ENCODE peak calls at places on chromosomes 13 and 19, in five cellular contexts. P, Y, Z, V and E are unnamed samples.

GRCh38 chr19:2432131-2432848 is 4.9 kb upstream of the TIMM13 start:
- DNase-seq in P (no peak), Y (no peak), Z (no peak), V (no peak), E (no peak)

GRCh38 chr19:9914001-9914314 is 22.4 kb downstream of the OLFM2 start:
- DNase-seq in P (peak), Y (no peak), Z (no peak), V (no peak), E (no peak)

GRCh38 chr19:35226748-35227147 is 1.8 kb downstream of the FAM187B start:
- DNase-seq in P (no peak), Y (no peak), Z (peak), V (no peak), E (no peak)

GRCh38 chr19:57111329-57111644 is 8.5 kb upstream of the USP29 start:
- DNase-seq in P (no peak), Y (no peak), Z (no peak), V (no peak), E (no peak)

GRCh38 chr13:26254583-26255102 is 714 bp downstream of the CDK8 start:
- DNase-seq in P (peak), Y (peak), Z (peak), V (peak), E (peak)

GRCh38 chr19:45676851-45677263 is 8.8 kb downstream of the GIPR start:
- DNase-seq in P (no peak), Y (no peak), Z (peak), V (no peak), E (peak)

GRCh38 chr13:46179576-46180368 is 2.2 kb downstream of the LCP1 start:
- DNase-seq in P (no peak), Y (no peak), Z (peak), V (peak), E (peak)

GRCh38 chr19:28560786-28561185 is 652.2 kb downstream of the UQCRFS1 start:
- DNase-seq in P (no peak), Y (no peak), Z (no peak), V (no peak), E (no peak)

GRCh38 chr19:36081385-36081784 is 26.7 kb downstream of the WDR62 start:
- DNase-seq in P (no peak), Y (peak), Z (no peak), V (no peak), E (no peak)

GRCh38 chr13:98822238-98822606 is 69.8 kb upstream of the SLC15A1 start:
- DNase-seq in P (no peak), Y (peak), Z (no peak), V (no peak), E (no peak)

GRCh38 chr13:57631607-57632275 is at the start of gene PCDH17:
- DNase-seq in P (no peak), Y (peak), Z (no peak), V (no peak), E (no peak)

GRCh38 chr13:57630661-57631606 is 610 bp upstream of the PCDH17 start:
- DNase-seq in P (peak), Y (no peak), Z (no peak), V (no peak), E (no peak)

GRCh38 chr13:57633141-57633949 is 1.8 kb downstream of the PCDH17 start:
- DNase-seq in P (no peak), Y (no peak), Z (no peak), V (no peak), E (no peak)

GRCh38 chr13:57633950-57634828 is 2.6 kb downstream of the PCDH17 start:
- DNase-seq in P (no peak), Y (no peak), Z (no peak), V (no peak), E (no peak)

DNA sequence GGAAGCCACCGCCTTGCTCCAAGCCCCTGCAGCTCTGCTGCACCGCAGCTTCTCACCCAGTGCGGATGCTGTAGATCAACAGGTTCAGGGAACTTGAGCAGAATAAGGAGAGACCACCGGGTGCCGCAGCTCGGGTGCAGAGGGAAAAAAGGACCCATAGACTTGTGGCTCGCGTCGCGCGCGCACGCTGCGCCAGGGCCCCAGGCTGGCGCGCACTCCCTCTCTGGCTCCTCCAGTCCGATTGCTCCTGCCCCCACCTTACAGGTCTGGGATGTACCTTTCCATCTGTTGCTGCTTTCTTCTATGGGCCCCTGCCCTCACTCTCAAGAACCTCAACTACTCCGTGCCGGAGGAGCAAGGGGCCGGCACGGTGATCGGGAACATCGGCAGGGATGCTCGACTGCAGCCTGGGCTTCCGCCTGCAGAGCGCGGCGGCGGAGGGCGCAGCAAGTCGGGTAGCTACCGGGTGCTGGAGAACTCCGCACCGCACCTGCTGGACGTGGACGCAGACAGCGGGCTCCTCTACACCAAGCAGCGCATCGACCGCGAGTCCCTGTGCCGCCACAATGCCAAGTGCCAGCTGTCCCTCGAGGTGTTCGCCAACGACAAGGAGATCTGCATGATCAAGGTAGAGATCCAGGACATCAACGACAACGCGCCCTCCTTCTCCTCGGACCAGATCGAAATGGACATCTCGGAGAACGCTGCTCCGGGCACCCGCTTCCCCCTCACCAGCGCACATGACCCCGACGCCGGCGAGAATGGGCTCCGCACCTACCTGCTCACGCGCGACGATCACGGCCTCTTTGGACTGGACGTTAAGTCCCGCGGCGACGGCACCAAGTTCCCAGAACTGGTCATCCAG is 964 bp downstream of the PCDH17 start:
- DNase-seq in P (no peak), Y (no peak), Z (no peak), V (no peak), E (no peak)
- H3K4me3 ChIP-seq in P (peak), Y (peak), Z (peak), V (no peak), E (no peak)

GRCh38 chr19:43576479-43576878 is 878 bp downstream of the PINLYP start:
- DNase-seq in P (no peak), Y (no peak), Z (no peak), V (no peak), E (no peak)

GRCh38 chr19:43575156-43575950 is at the start of the genes PINLYP and XRCC1:
- DNase-seq in P (peak), Y (peak), Z (peak), V (peak), E (peak)

GRCh38 chr19:43574424-43575155 is 737 bp downstream of the XRCC1 start:
- DNase-seq in P (no peak), Y (no peak), Z (no peak), V (no peak), E (no peak)

GRCh38 chr19:43578787-43579186 is 3.2 kb downstream of the PINLYP start:
- DNase-seq in P (no peak), Y (no peak), Z (no peak), V (no peak), E (no peak)

GRCh38 chr19:43575955-43576451 is 402 bp downstream of the PINLYP start:
- DNase-seq in P (no peak), Y (no peak), Z (no peak), V (no peak), E (no peak)
- H3K4me3 ChIP-seq in P (no peak), Y (peak), Z (peak), V (peak), E (peak)

GRCh38 chr13:39602277-39602613 is 748 bp downstream of the LHFPL6 start:
- DNase-seq in P (no peak), Y (no peak), Z (no peak), V (no peak), E (peak)

GRCh38 chr13:39602614-39603366 is at the start of gene LHFPL6:
- DNase-seq in P (peak), Y (peak), Z (peak), V (no peak), E (peak)

GRCh38 chr13:39599842-39600241 is 3.2 kb downstream of the LHFPL6 start:
- DNase-seq in P (no peak), Y (peak), Z (no peak), V (no peak), E (no peak)

GRCh38 chr13:39601636-39602035 is 1.4 kb downstream of the LHFPL6 start:
- DNase-seq in P (no peak), Y (no peak), Z (no peak), V (no peak), E (no peak)

GRCh38 chr13:39600766-39601165 is 2.2 kb downstream of the LHFPL6 start:
- DNase-seq in P (no peak), Y (no peak), Z (no peak), V (no peak), E (peak)
- H3K4me3 ChIP-seq in P (no peak), Y (peak), Z (no peak), V (no peak), E (peak)

DNA sequence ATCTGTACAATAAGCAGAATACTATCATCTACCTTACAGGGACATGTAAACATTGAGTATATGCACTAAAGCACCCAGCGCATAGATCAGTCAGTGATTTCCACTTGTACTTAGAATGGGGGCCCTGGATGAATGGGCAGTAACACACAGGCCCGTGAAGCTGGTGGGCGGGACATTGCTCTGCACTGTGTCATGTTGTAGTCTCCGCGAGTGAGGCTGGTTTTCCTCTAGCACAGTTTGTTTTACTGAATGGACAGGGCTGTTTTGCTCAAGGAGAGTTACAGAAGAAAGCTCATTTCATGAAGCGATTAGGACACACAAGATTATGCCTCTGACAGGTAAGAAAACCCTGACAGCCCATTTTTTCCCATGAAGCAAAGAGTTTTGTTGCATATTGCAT is 86.4 kb upstream of the SOX21 start:
- DNase-seq in P (no peak), Y (no peak), Z (no peak), V (no peak), E (no peak)
- H3K4me3 ChIP-seq in P (no peak), Y (no peak), Z (no peak), V (no peak), E (no peak)

DNA sequence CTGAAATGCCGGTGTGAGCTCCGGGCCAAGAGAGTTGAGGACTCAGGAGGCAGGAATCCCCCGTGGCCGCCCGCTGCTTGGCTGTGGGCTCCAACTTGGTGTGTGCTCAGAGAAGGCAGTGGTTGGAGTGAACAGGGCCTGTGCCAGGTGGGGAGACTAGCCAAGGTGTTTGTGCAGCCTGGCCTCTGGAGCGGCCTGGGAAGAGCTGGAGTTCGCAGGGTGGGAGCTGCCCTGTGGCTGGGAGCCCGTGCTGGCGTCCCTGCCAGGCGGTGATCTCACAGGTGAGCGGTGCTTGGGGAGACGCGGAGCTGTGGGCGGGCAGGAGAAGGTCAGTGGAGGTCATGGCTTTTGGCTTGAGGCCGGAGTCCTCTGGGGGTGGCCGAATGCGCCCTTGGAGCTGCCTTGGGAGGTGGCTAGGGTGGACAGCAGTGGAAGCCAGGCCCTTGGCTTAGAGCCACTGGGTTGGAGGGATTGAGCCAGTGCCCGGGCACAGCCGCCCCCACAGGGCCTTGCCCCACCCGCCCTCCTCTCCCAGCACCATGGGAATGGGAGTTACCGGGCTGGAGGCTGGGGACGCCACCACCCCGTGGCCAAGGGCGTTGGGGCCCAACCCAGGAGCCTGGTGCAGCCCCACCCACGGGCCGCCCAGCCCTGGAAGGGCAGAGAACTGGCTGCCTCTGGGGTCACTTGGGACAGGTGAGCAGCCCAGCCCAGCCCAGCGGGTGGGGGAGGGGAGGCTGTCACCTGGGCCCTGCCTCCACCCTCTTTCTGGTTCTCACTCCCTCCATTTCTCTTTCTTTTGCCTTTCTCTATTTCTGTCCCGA is 7.1 kb upstream of the CIRBP start:
- DNase-seq in P (peak), Y (peak), Z (no peak), V (no peak), E (no peak)
- H3K4me3 ChIP-seq in P (peak), Y (peak), Z (peak), V (peak), E (peak)

GRCh38 chr19:17092696-17093095 is 17.1 kb downstream of the MYO9B start:
- DNase-seq in P (no peak), Y (no peak), Z (no peak), V (no peak), E (no peak)

GRCh38 chr19:17101686-17102628 is 26.4 kb downstream of the MYO9B start:
- DNase-seq in P (no peak), Y (no peak), Z (no peak), V (no peak), E (no peak)

GRCh38 chr19:17098326-17098725 is 22.7 kb downstream of the MYO9B start:
- DNase-seq in P (no peak), Y (no peak), Z (no peak), V (no peak), E (no peak)

GRCh38 chr19:17095141-17095919 is 19.8 kb downstream of the MYO9B start:
- DNase-seq in P (no peak), Y (peak), Z (no peak), V (no peak), E (no peak)

DNA sequence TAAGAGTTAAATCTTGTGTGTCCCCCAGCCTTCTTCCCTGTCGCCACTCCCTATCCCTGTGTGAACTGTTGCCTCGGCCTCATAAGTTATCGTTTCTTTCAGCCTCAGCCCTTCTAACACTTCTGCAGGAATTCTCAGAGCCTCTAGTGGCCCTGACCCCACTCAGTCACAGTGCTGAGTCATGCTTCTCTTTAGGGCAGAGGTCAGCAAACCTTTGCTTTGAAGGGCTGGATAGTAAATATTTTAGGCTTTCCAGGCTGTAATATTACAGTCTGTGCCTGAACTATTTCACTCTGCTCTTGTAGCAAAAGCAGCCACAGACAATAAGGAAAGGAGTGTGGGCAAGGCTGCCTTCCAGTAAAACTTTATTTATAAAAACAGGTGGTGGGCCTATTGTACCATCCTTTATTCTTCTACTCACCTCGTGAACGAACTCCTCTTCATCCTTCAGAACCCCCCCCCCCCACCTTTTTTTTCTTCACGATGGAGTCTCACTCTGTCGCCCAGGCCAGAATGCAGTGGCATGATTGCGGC is 22.1 kb downstream of the MYO9B start:
- DNase-seq in P (peak), Y (peak), Z (no peak), V (no peak), E (no peak)
- H3K4me3 ChIP-seq in P (peak), Y (no peak), Z (no peak), V (no peak), E (no peak)

GRCh38 chr19:644789-645188 is 5.1 kb downstream of the FGF22 start:
- DNase-seq in P (no peak), Y (no peak), Z (no peak), V (no peak), E (no peak)

GRCh38 chr19:641702-642101 is 2.0 kb downstream of the FGF22 start:
- DNase-seq in P (no peak), Y (no peak), Z (no peak), V (no peak), E (no peak)

GRCh38 chr19:642755-643727 is 3.4 kb downstream of the FGF22 start:
- DNase-seq in P (no peak), Y (no peak), Z (no peak), V (no peak), E (no peak)

GRCh38 chr19:644363-644762 is 4.7 kb downstream of the FGF22 start:
- DNase-seq in P (no peak), Y (no peak), Z (no peak), V (no peak), E (no peak)

GRCh38 chr19:643736-644135 is 4.1 kb downstream of the FGF22 start:
- DNase-seq in P (no peak), Y (no peak), Z (no peak), V (no peak), E (no peak)
- H3K4me3 ChIP-seq in P (no peak), Y (no peak), Z (no peak), V (no peak), E (no peak)

GRCh38 chr13:30305456-30305855 is 1.9 kb downstream of the KATNAL1 start:
- DNase-seq in P (no peak), Y (no peak), Z (no peak), V (no peak), E (peak)
- H3K4me3 ChIP-seq in P (peak), Y (peak), Z (no peak), V (no peak), E (peak)

GRCh38 chr19:54465367-54466109 is 2.0 kb upstream of the LENG9 start:
- DNase-seq in P (no peak), Y (no peak), Z (no peak), V (no peak), E (no peak)

GRCh38 chr19:54464624-54465266 is 1.2 kb upstream of the LENG9 start:
- DNase-seq in P (peak), Y (peak), Z (peak), V (peak), E (peak)

GRCh38 chr19:54463531-54464043 is at the start of gene LENG9:
- DNase-seq in P (peak), Y (peak), Z (peak), V (peak), E (peak)

GRCh38 chr19:54462713-54463530 is 656 bp downstream of the LENG9 start:
- DNase-seq in P (peak), Y (peak), Z (peak), V (no peak), E (peak)

DNA sequence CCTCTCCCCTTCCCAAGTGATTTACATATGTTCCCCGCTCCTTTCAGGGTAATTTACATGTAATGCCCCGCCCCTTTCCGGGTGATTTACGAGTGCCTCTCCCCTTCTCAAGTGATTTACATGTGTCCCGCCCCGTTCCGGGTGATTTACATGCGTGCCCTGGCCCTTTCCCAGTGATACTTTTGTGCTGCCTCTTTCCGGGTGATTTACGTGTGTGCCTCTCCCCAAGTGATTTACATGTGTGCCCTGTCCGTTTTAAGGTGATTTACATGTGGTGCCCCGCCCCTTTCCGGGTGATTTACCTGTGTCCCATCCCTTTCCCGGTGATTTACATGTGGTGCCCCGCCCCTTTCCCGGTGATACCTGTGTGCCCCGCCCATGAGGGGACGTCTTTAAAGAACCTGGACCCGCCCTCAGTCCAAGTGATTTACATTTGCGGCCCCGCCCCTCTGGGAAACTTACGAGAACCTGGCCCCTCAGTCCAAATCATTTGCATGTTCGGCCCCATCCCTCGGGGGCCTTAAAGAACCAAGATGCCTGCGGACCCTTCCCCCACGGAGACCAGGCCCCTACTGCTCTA is 556 bp upstream of the LENG9 start:
- DNase-seq in P (peak), Y (peak), Z (peak), V (peak), E (peak)
- H3K4me3 ChIP-seq in P (peak), Y (peak), Z (peak), V (peak), E (peak)